ENCODE peak calls at places on chromosomes 12 and 14, in eight cellular contexts. D, B, Z, S, I, N, G and V are unnamed samples.
A peak's percentile ranks its signal among the peaks of the same experiment; 100 is the strongest.

GRCh38 chr12:77062846-77063461 is 2.4 kb downstream of the E2F7 start:
- DNase-seq in G (no peak), D (no peak), B (peak; percentile 86), S (no peak), N (peak; percentile 76), Z (peak; percentile 91), I (no peak), V (peak; percentile 90)

GRCh38 chr14:22520235-22520634 is 68.8 kb downstream of the DAD1 start:
- DNase-seq in D (no peak), B (no peak), I (no peak), G (no peak), S (no peak), Z (peak; percentile 69), N (peak; percentile 81), V (peak; percentile 52)

GRCh38 chr14:67806228-67806627 is 10.2 kb downstream of the ZFYVE26 start:
- DNase-seq in Z (peak; percentile 28), N (no peak), G (no peak), S (no peak), I (no peak), D (no peak), B (no peak), V (no peak)

GRCh38 chr14:65770681-65771080 is 358.2 kb downstream of the FUT8 start:
- DNase-seq in Z (no peak), D (no peak), S (no peak), B (no peak), I (no peak), N (no peak), G (no peak), V (no peak)

GRCh38 chr14:104843442-104844305 is 21.4 kb upstream of the CEP170B start:
- DNase-seq in Z (no peak), I (no peak), N (no peak), S (peak; percentile 58), B (no peak), G (no peak), D (peak; percentile 56), V (no peak)

GRCh38 chr14:76924363-76925151 is 98.3 kb downstream of the LRRC74A start:
- DNase-seq in B (no peak), S (peak; percentile 66), N (no peak), Z (peak; percentile 12), D (no peak), I (no peak), G (no peak), V (no peak)

GRCh38 chr14:95533822-95534221 is 1.0 kb upstream of the GLRX5 start:
- DNase-seq in S (no peak), G (no peak), D (peak; percentile 59), I (no peak), Z (no peak), B (no peak), N (no peak), V (no peak)

GRCh38 chr14:52730708-52731111 is 744 bp downstream of the STYX start:
- DNase-seq in D (no peak), I (peak; percentile 42), G (no peak), Z (peak; percentile 31), B (no peak), S (no peak), N (peak; percentile 26), V (peak; percentile 29)

GRCh38 chr14:30585204-30585603 is 26.2 kb downstream of the G2E3 start:
- DNase-seq in N (no peak), I (no peak), D (no peak), G (no peak), B (no peak), Z (no peak), S (no peak), V (no peak)

GRCh38 chr12:63826002-63826585 is 18.4 kb upstream of the SRGAP1 start:
- DNase-seq in I (no peak), Z (peak; percentile 87), N (peak; percentile 86), S (no peak), B (peak; percentile 51), D (no peak), G (no peak), V (peak; percentile 72)

DNA sequence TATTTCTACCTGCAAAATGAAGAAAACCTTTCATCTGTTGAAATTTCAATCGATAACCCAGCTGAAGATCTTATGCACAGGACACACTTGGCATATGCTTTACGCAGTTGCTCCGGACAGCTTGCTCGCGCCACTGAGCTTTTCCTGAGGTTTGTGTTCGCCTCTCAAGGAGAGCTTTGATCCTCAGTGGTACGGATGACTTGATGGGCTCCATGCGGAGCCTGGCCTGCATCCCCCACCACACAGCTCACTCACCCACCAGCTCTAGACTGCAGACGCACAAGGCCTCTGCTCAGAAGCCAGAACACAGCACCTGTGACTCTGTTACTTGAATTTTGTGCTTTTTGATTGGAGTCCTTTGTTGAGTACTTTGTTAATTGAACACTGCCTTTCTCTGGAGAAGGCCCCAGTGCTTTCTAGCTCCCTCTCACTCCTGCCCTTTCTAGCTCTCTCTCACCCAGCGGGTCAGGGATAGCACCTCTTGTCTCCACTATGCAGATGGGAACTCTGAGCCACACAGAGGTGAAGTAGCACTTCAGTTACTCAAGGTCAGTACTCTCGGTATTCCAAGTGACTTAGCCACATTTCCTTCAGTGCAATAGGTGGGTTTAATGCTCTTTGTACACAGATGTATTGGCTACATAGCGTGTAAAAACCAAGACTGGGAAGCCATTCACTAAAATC is 52.1 kb downstream of the TBC1D30 start:
- DNase-seq in D (no peak), I (no peak), G (no peak), S (no peak), N (no peak), Z (no peak), B (no peak), V (no peak)
- TF ChIP-seq CTCF in D (no peak), I (no peak), G (no peak), S (no peak), N (no peak), Z (no peak), B (no peak), V (no peak)

DNA sequence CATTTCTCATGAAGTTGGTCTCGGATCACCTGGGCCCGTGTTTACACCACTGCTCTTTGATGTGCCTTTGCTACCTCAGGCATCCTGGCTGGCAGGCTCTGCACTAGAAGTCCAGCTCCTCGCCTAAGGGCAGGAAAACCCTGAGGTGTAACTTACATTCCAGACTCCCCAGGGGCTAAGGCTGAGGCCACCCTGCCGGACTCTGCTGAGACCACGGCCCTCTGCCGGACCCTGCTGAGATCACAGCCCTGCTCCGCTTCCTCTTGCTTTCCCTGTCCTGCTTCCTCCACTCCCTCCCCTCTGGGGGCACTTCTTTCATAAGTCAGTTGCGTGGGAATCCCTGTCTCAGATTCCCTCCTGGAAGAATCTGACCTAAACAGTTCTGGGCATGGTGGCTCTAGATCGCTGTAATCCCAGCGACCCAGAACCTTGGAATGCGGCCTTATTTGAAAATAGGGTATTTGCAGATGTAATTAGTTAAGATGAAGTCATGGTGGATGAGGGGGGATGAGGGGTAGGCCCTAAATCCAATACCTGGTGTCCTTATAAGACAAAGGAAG is 17.2 kb downstream of the RILPL1 start:
- DNase-seq in Z (no peak), I (no peak), B (no peak), S (peak; percentile 43), G (no peak), D (no peak), N (no peak), V (no peak)
- TF ChIP-seq CTCF in Z (no peak), I (no peak), B (peak; percentile 5), S (peak; percentile 22), G (no peak), D (no peak), N (no peak), V (no peak)

GRCh38 chr14:61694830-61695694 is at the start of gene HIF1A:
- DNase-seq in N (peak; percentile 99), B (peak; percentile 97), I (peak; percentile 97), D (peak; percentile 99), S (peak; percentile 93), Z (peak; percentile 99), G (peak; percentile 87), V (peak; percentile 100)
- TF ChIP-seq CTCF in N (peak; percentile 21), B (no peak), I (no peak), D (peak; percentile 14), S (no peak), Z (peak; percentile 14), G (no peak), V (peak; percentile 27)

GRCh38 chr14:72291908-72292688 is 359.9 kb downstream of the RGS6 start:
- DNase-seq in B (peak; percentile 1), I (no peak), S (peak; percentile 31), D (no peak), G (no peak), N (peak; percentile 54), Z (peak; percentile 78), V (peak; percentile 49)
- TF ChIP-seq CTCF in B (peak; percentile 66), I (peak; percentile 39), S (peak; percentile 80), D (peak; percentile 56), G (peak; percentile 68), N (peak; percentile 60), Z (peak; percentile 62), V (peak; percentile 21)

GRCh38 chr12:105235747-105236476 is at the start of gene APPL2:
- DNase-seq in D (peak; percentile 95), S (peak; percentile 86), Z (peak; percentile 88), B (peak; percentile 52), I (peak; percentile 90), G (peak; percentile 43), N (peak; percentile 85), V (peak; percentile 84)
- TF ChIP-seq CTCF in D (peak; percentile 43), S (peak; percentile 22), Z (no peak), B (no peak), I (no peak), G (peak; percentile 18), N (no peak), V (no peak)

GRCh38 chr12:116524964-116525379 is 34.2 kb upstream of the MAP1LC3B2 start:
- DNase-seq in D (no peak), I (no peak), Z (peak; percentile 72), S (no peak), G (no peak), B (no peak), N (peak; percentile 70), V (peak; percentile 55)
- TF ChIP-seq CTCF in D (no peak), I (no peak), Z (no peak), S (no peak), G (no peak), B (no peak), N (no peak), V (no peak)

GRCh38 chr14:51157012-51157411 is 62.1 kb upstream of the TRIM9 start:
- DNase-seq in N (peak; percentile 38), B (no peak), Z (peak; percentile 65), I (no peak), D (no peak), S (no peak), G (no peak), V (peak; percentile 49)
- TF ChIP-seq CTCF in N (peak; percentile 51), B (peak; percentile 46), Z (peak; percentile 61), I (no peak), D (peak; percentile 27), S (peak; percentile 39), G (no peak), V (peak; percentile 46)

GRCh38 chr12:26803552-26803951 is 29.4 kb downstream of the ITPR2 start:
- DNase-seq in G (no peak), I (no peak), Z (peak; percentile 44), D (no peak), B (peak; percentile 66), S (no peak), N (peak; percentile 60), V (peak; percentile 61)
- TF ChIP-seq CTCF in G (no peak), I (no peak), Z (no peak), D (no peak), B (no peak), S (no peak), N (no peak), V (no peak)